ENCODE peak calls at places on chromosome 1, in ten cellular contexts. One of them, this sample, is unnamed. For H3K36me3, the result is how much of the 10 kb centered on the place peaks cover.

GRCh38 chr1:184759651-184760050 is 5.0 kb upstream of the EDEM3 start:
- DNase-seq in H7: no peak
- DNase-seq in endodermal cell: no peak
- DNase-seq in psoas muscle: no peak
- DNase-seq in heart left ventricle: no peak
- DNase-seq in breast epithelium: no peak
- DNase-seq in endothelial cell of umbilical vein: no peak
- DNase-seq in colonic mucosa: no peak
- DNase-seq in sigmoid colon: no peak
- DNase-seq in mucosa of descending colon: no peak
- DNase-seq in this sample: no peak

GRCh38 chr1:21616372-21616771 is 52.8 kb downstream of the RAP1GAP start:
- DNase-seq in H7: no peak
- DNase-seq in endodermal cell: no peak
- DNase-seq in psoas muscle: no peak
- DNase-seq in heart left ventricle: no peak
- DNase-seq in breast epithelium: no peak
- DNase-seq in endothelial cell of umbilical vein: no peak
- DNase-seq in colonic mucosa: no peak
- DNase-seq in sigmoid colon: no peak
- DNase-seq in mucosa of descending colon: no peak
- DNase-seq in this sample: no peak

GRCh38 chr1:166032163-166032562 is 134.6 kb downstream of the FAM78B start:
- DNase-seq in H7: no peak
- DNase-seq in endodermal cell: peak
- DNase-seq in psoas muscle: no peak
- DNase-seq in heart left ventricle: no peak
- DNase-seq in breast epithelium: no peak
- DNase-seq in endothelial cell of umbilical vein: no peak
- DNase-seq in colonic mucosa: no peak
- DNase-seq in sigmoid colon: no peak
- DNase-seq in mucosa of descending colon: no peak
- DNase-seq in this sample: no peak

GRCh38 chr1:91806146-91806545 is 79.8 kb downstream of the TGFBR3 start:
- DNase-seq in H7: no peak
- DNase-seq in endodermal cell: no peak
- DNase-seq in psoas muscle: no peak
- DNase-seq in heart left ventricle: no peak
- DNase-seq in breast epithelium: no peak
- DNase-seq in endothelial cell of umbilical vein: no peak
- DNase-seq in colonic mucosa: no peak
- DNase-seq in sigmoid colon: no peak
- DNase-seq in mucosa of descending colon: no peak
- DNase-seq in this sample: no peak

GRCh38 chr1:84998642-84999280 is 1.8 kb upstream of the MCOLN2 start:
- DNase-seq in H7: peak
- DNase-seq in endodermal cell: peak
- DNase-seq in psoas muscle: no peak
- DNase-seq in heart left ventricle: no peak
- DNase-seq in breast epithelium: no peak
- DNase-seq in endothelial cell of umbilical vein: no peak
- DNase-seq in colonic mucosa: no peak
- DNase-seq in sigmoid colon: no peak
- DNase-seq in mucosa of descending colon: peak
- DNase-seq in this sample: peak

GRCh38 chr1:53634571-53634979 is 104.4 kb downstream of the GLIS1 start:
- DNase-seq in H7: peak
- DNase-seq in endodermal cell: peak
- DNase-seq in psoas muscle: no peak
- DNase-seq in heart left ventricle: no peak
- DNase-seq in breast epithelium: no peak
- DNase-seq in endothelial cell of umbilical vein: no peak
- DNase-seq in colonic mucosa: no peak
- DNase-seq in sigmoid colon: peak
- DNase-seq in mucosa of descending colon: no peak
- DNase-seq in this sample: no peak

GRCh38 chr1:156845953-156846545 is 12.9 kb downstream of the INSRR start:
- DNase-seq in H7: no peak
- DNase-seq in endodermal cell: no peak
- DNase-seq in psoas muscle: peak
- DNase-seq in heart left ventricle: no peak
- DNase-seq in breast epithelium: no peak
- DNase-seq in endothelial cell of umbilical vein: no peak
- DNase-seq in colonic mucosa: no peak
- DNase-seq in sigmoid colon: no peak
- DNase-seq in mucosa of descending colon: no peak
- DNase-seq in this sample: no peak

GRCh38 chr1:8059161-8059622 is 33.1 kb upstream of the ERRFI1 start:
- DNase-seq in H7: no peak
- DNase-seq in endodermal cell: no peak
- DNase-seq in psoas muscle: no peak
- DNase-seq in heart left ventricle: no peak
- DNase-seq in breast epithelium: no peak
- DNase-seq in endothelial cell of umbilical vein: no peak
- DNase-seq in colonic mucosa: no peak
- DNase-seq in sigmoid colon: no peak
- DNase-seq in mucosa of descending colon: no peak
- DNase-seq in this sample: peak

GRCh38 chr1:93453911-93454310 is 6.0 kb downstream of the FNBP1L start:
- DNase-seq in H7: no peak
- DNase-seq in endodermal cell: no peak
- DNase-seq in psoas muscle: no peak
- DNase-seq in heart left ventricle: no peak
- DNase-seq in breast epithelium: no peak
- DNase-seq in endothelial cell of umbilical vein: peak
- DNase-seq in colonic mucosa: no peak
- DNase-seq in sigmoid colon: no peak
- DNase-seq in mucosa of descending colon: no peak
- DNase-seq in this sample: peak

GRCh38 chr1:1088036-1088800 is 14.1 kb upstream of the RNF223 start:
- DNase-seq in H7: peak
- DNase-seq in endodermal cell: peak
- DNase-seq in psoas muscle: peak
- DNase-seq in heart left ventricle: no peak
- DNase-seq in breast epithelium: no peak
- DNase-seq in endothelial cell of umbilical vein: no peak
- DNase-seq in colonic mucosa: no peak
- DNase-seq in sigmoid colon: no peak
- DNase-seq in mucosa of descending colon: no peak
- DNase-seq in this sample: no peak

GRCh38 chr1:10046356-10047085 is 13.8 kb downstream of the UBE4B start:
- DNase-seq in H7: peak
- DNase-seq in endodermal cell: no peak
- DNase-seq in psoas muscle: peak
- DNase-seq in heart left ventricle: no peak
- DNase-seq in breast epithelium: no peak
- DNase-seq in endothelial cell of umbilical vein: no peak
- DNase-seq in colonic mucosa: no peak
- DNase-seq in sigmoid colon: peak
- DNase-seq in mucosa of descending colon: no peak
- DNase-seq in this sample: no peak

GRCh38 chr1:160330119-160330518 is 12.9 kb downstream of the COPA start:
- DNase-seq in H7: no peak
- DNase-seq in endodermal cell: no peak
- DNase-seq in psoas muscle: no peak
- DNase-seq in heart left ventricle: no peak
- DNase-seq in breast epithelium: no peak
- DNase-seq in endothelial cell of umbilical vein: no peak
- DNase-seq in colonic mucosa: no peak
- DNase-seq in sigmoid colon: no peak
- DNase-seq in mucosa of descending colon: no peak
- DNase-seq in this sample: no peak

GRCh38 chr1:160322831-160323230 is 20.2 kb downstream of the COPA start:
- DNase-seq in H7: no peak
- DNase-seq in endodermal cell: no peak
- DNase-seq in psoas muscle: no peak
- DNase-seq in heart left ventricle: no peak
- DNase-seq in breast epithelium: no peak
- DNase-seq in endothelial cell of umbilical vein: no peak
- DNase-seq in colonic mucosa: no peak
- DNase-seq in sigmoid colon: no peak
- DNase-seq in mucosa of descending colon: no peak
- DNase-seq in this sample: no peak

GRCh38 chr1:160328171-160328570 is 14.9 kb downstream of the COPA start:
- DNase-seq in H7: no peak
- DNase-seq in endodermal cell: no peak
- DNase-seq in psoas muscle: no peak
- DNase-seq in heart left ventricle: no peak
- DNase-seq in breast epithelium: no peak
- DNase-seq in endothelial cell of umbilical vein: no peak
- DNase-seq in colonic mucosa: no peak
- DNase-seq in sigmoid colon: no peak
- DNase-seq in mucosa of descending colon: no peak
- DNase-seq in this sample: no peak

GRCh38 chr1:160325252-160325651 is 17.8 kb downstream of the COPA start:
- DNase-seq in H7: no peak
- DNase-seq in endodermal cell: no peak
- DNase-seq in psoas muscle: no peak
- DNase-seq in heart left ventricle: no peak
- DNase-seq in breast epithelium: no peak
- DNase-seq in endothelial cell of umbilical vein: no peak
- DNase-seq in colonic mucosa: no peak
- DNase-seq in sigmoid colon: no peak
- DNase-seq in mucosa of descending colon: no peak
- DNase-seq in this sample: no peak

GRCh38 chr1:160326393-160326792 is 16.7 kb downstream of the COPA start:
- DNase-seq in H7: no peak
- DNase-seq in endodermal cell: no peak
- DNase-seq in psoas muscle: no peak
- DNase-seq in heart left ventricle: no peak
- DNase-seq in breast epithelium: no peak
- DNase-seq in endothelial cell of umbilical vein: no peak
- DNase-seq in colonic mucosa: no peak
- DNase-seq in sigmoid colon: no peak
- DNase-seq in mucosa of descending colon: no peak
- DNase-seq in this sample: no peak
- H3K36me3 ChIP-seq in H7: under half
- H3K36me3 ChIP-seq in endodermal cell: half or more
- H3K36me3 ChIP-seq in psoas muscle: half or more
- H3K36me3 ChIP-seq in heart left ventricle: half or more
- H3K36me3 ChIP-seq in breast epithelium: under half
- H3K36me3 ChIP-seq in endothelial cell of umbilical vein: under half
- H3K36me3 ChIP-seq in colonic mucosa: under half
- H3K36me3 ChIP-seq in sigmoid colon: under half
- H3K36me3 ChIP-seq in mucosa of descending colon: under half
- H3K36me3 ChIP-seq in this sample: half or more

GRCh38 chr1:172588296-172589291 is 55.6 kb downstream of the SUCO start:
- DNase-seq in H7: no peak
- DNase-seq in endodermal cell: no peak
- DNase-seq in psoas muscle: no peak
- DNase-seq in heart left ventricle: no peak
- DNase-seq in breast epithelium: no peak
- DNase-seq in endothelial cell of umbilical vein: peak
- DNase-seq in colonic mucosa: no peak
- DNase-seq in sigmoid colon: no peak
- DNase-seq in mucosa of descending colon: no peak
- DNase-seq in this sample: peak
- H3K36me3 ChIP-seq in H7: under half
- H3K36me3 ChIP-seq in endodermal cell: half or more
- H3K36me3 ChIP-seq in psoas muscle: half or more
- H3K36me3 ChIP-seq in heart left ventricle: under half
- H3K36me3 ChIP-seq in breast epithelium: under half
- H3K36me3 ChIP-seq in endothelial cell of umbilical vein: under half
- H3K36me3 ChIP-seq in colonic mucosa: under half
- H3K36me3 ChIP-seq in sigmoid colon: under half
- H3K36me3 ChIP-seq in mucosa of descending colon: under half
- H3K36me3 ChIP-seq in this sample: under half

GRCh38 chr1:180026556-180026955 is 71.9 kb downstream of the CEP350 start:
- DNase-seq in H7: no peak
- DNase-seq in endodermal cell: no peak
- DNase-seq in psoas muscle: no peak
- DNase-seq in heart left ventricle: no peak
- DNase-seq in breast epithelium: no peak
- DNase-seq in endothelial cell of umbilical vein: peak
- DNase-seq in colonic mucosa: no peak
- DNase-seq in sigmoid colon: no peak
- DNase-seq in mucosa of descending colon: no peak
- DNase-seq in this sample: no peak
- H3K36me3 ChIP-seq in H7: under half
- H3K36me3 ChIP-seq in endodermal cell: half or more
- H3K36me3 ChIP-seq in psoas muscle: half or more
- H3K36me3 ChIP-seq in heart left ventricle: half or more
- H3K36me3 ChIP-seq in breast epithelium: under half
- H3K36me3 ChIP-seq in endothelial cell of umbilical vein: under half
- H3K36me3 ChIP-seq in colonic mucosa: under half
- H3K36me3 ChIP-seq in sigmoid colon: under half
- H3K36me3 ChIP-seq in mucosa of descending colon: under half
- H3K36me3 ChIP-seq in this sample: under half

GRCh38 chr1:108925920-108926319 is 37.4 kb downstream of the CLCC1 start:
- DNase-seq in H7: no peak
- DNase-seq in endodermal cell: no peak
- DNase-seq in psoas muscle: no peak
- DNase-seq in heart left ventricle: no peak
- DNase-seq in breast epithelium: no peak
- DNase-seq in endothelial cell of umbilical vein: no peak
- DNase-seq in colonic mucosa: no peak
- DNase-seq in sigmoid colon: no peak
- DNase-seq in mucosa of descending colon: no peak
- DNase-seq in this sample: no peak
- H3K36me3 ChIP-seq in H7: under half
- H3K36me3 ChIP-seq in endodermal cell: half or more
- H3K36me3 ChIP-seq in psoas muscle: half or more
- H3K36me3 ChIP-seq in heart left ventricle: half or more
- H3K36me3 ChIP-seq in breast epithelium: under half
- H3K36me3 ChIP-seq in endothelial cell of umbilical vein: under half
- H3K36me3 ChIP-seq in colonic mucosa: under half
- H3K36me3 ChIP-seq in sigmoid colon: under half
- H3K36me3 ChIP-seq in mucosa of descending colon: under half
- H3K36me3 ChIP-seq in this sample: half or more

This sample was measured in PC-3.